ENCODE peak calls at places on chromosomes 3 and 15, in four cellular contexts. R is MV-4-11, I is NCI-H2081, C is fibroblast of pulmonary artery. E is an unnamed sample.

GRCh38 chr3:58528629-58529028 is 8.4 kb downstream of the ACOX2 start:
- DNase-seq in I (peak), R (no peak), C (peak), E (no peak)

GRCh38 chr3:183371672-183371968 is 56.8 kb downstream of the MCF2L2 start:
- DNase-seq in I (no peak), R (no peak), C (no peak), E (no peak)

GRCh38 chr3:125437631-125438435 is 62.7 kb upstream of the ZNF148 start:
- DNase-seq in C (peak), R (peak), I (peak), E (no peak)

GRCh38 chr3:176872771-176873209 is 324.5 kb downstream of the TBL1XR1 start:
- DNase-seq in R (peak), I (peak), C (peak), E (no peak)

GRCh38 chr3:58356054-58356453 is 23.4 kb downstream of the PXK start:
- DNase-seq in C (no peak), I (no peak), R (peak), E (no peak)

GRCh38 chr15:76163429-76164020 is 103.7 kb downstream of the TMEM266 start:
- DNase-seq in C (peak), I (no peak), R (peak), E (no peak)

GRCh38 chr3:152203677-152204076 is 65.1 kb upstream of the MBNL1 start:
- DNase-seq in C (peak), R (no peak), I (no peak), E (no peak)

GRCh38 chr15:30036304-30036703 is 46.5 kb upstream of the GOLGA8J start:
- DNase-seq in C (no peak), I (no peak), R (no peak), E (no peak)

GRCh38 chr15:74956648-74957300 is at the start of gene RPP25:
- DNase-seq in C (peak), I (peak), R (peak), E (peak)

GRCh38 chr3:189839576-189839975 is 208.4 kb downstream of the TP63 start:
- DNase-seq in I (no peak), C (peak), R (peak), E (no peak)

GRCh38 chr3:30471076-30471475 is 135.3 kb upstream of the TGFBR2 start:
- DNase-seq in C (peak), R (no peak), I (no peak), E (no peak)

GRCh38 chr3:146153429-146153828 is 7.6 kb downstream of the PLOD2 start:
- DNase-seq in R (no peak), I (no peak), C (no peak), E (no peak)

GRCh38 chr3:46280105-46280797 is 38.0 kb downstream of the CCR3 start:
- DNase-seq in C (peak), R (peak), I (no peak), E (no peak)

GRCh38 chr15:21261965-21262850 is 178.1 kb downstream of the POTEB3 start:
- DNase-seq in I (no peak), R (no peak), C (no peak), E (no peak)

GRCh38 chr3:118972974-118973373 is 61.7 kb downstream of the IGSF11 start:
- DNase-seq in C (no peak), R (no peak), I (peak), E (no peak)

GRCh38 chr3:193816656-193817311 is 223.8 kb downstream of the OPA1 start:
- DNase-seq in R (no peak), I (peak), C (peak), E (no peak)

GRCh38 chr15:52464040-52464439 is 64.6 kb downstream of the MYO5A start:
- DNase-seq in I (no peak), C (no peak), R (no peak), E (no peak)

GRCh38 chr3:159200176-159200575 is 398.3 kb downstream of the MFSD1 start:
- DNase-seq in C (peak), R (peak), I (no peak), E (no peak)

GRCh38 chr3:126473292-126474168 is 2.2 kb downstream of the ZXDC start:
- DNase-seq in I (no peak), C (no peak), R (peak), E (no peak)

GRCh38 chr3:196144383-196145105 is 62.7 kb upstream of the TFRC start:
- DNase-seq in I (no peak), R (no peak), C (peak), E (no peak)

GRCh38 chr3:142270407-142270806 is 45.0 kb upstream of the GK5 start:
- DNase-seq in I (no peak), R (peak), C (no peak), E (no peak)

GRCh38 chr15:92159906-92160841 is 233.5 kb upstream of the ST8SIA2 start:
- DNase-seq in C (no peak), R (no peak), I (peak), E (no peak)

GRCh38 chr3:100880072-100880471 is 113.1 kb downstream of the ABI3BP start:
- DNase-seq in R (no peak), I (no peak), C (no peak), E (no peak)

GRCh38 chr15:80949756-80950155 is 39.9 kb downstream of the MESD start:
- DNase-seq in R (no peak), C (no peak), I (no peak), E (no peak)

GRCh38 chr15:74289671-74290070 is 53.5 kb downstream of the CCDC33 start:
- DNase-seq in I (no peak), R (no peak), C (no peak), E (no peak)

GRCh38 chr3:71144525-71145253 is 438.8 kb downstream of the FOXP1 start:
- DNase-seq in R (no peak), I (no peak), C (no peak), E (no peak)

GRCh38 chr3:192869131-192870027 is 48.3 kb downstream of the MB21D2 start:
- DNase-seq in C (peak), I (no peak), R (no peak), E (no peak)

GRCh38 chr3:72606005-72606800 is 242.0 kb downstream of the SHQ1 start:
- DNase-seq in I (no peak), R (no peak), C (no peak), E (no peak)

GRCh38 chr15:42084465-42085235 is 9.7 kb downstream of the PLA2G4D start:
- DNase-seq in R (no peak), C (peak), I (peak), E (no peak)

GRCh38 chr3:107227091-107227490 is 150.1 kb upstream of the CCDC54 start:
- DNase-seq in I (no peak), R (no peak), C (no peak), E (no peak)

GRCh38 chr3:123092243-123092642 is 25.4 kb downstream of the PDIA5 start:
- DNase-seq in R (no peak), C (no peak), I (no peak), E (no peak)

GRCh38 chr3:64908292-64908691 is 220.5 kb upstream of the ADAMTS9 start:
- DNase-seq in C (peak), I (no peak), R (no peak), E (no peak)

GRCh38 chr3:50156991-50157493 is 1.9 kb downstream of the SEMA3F start:
- DNase-seq in R (no peak), C (peak), I (no peak), E (no peak)

GRCh38 chr15:81196576-81197254 is at the start of gene IL16:
- DNase-seq in C (no peak), I (no peak), R (no peak), E (no peak)

GRCh38 chr3:128309026-128309425 is 155.7 kb downstream of the EEFSEC start:
- DNase-seq in I (peak), R (no peak), C (no peak), E (no peak)